ENCODE peak calls at places on chromosomes 5 and 9, in six cellular contexts. A is Peyer's patch, P is ovary, Y is heart left ventricle, N is A549, H is uterus. T is an unnamed sample.

GRCh38 chr9:36088020-36088419 is 48.5 kb upstream of the GLIPR2 start:
- DNase-seq in N (no peak), Y (no peak), H (no peak), P (no peak), A (no peak), T (no peak)

GRCh38 chr9:115640887-115641286 is 512.7 kb upstream of the PAPPA start:
- DNase-seq in P (no peak), A (no peak), Y (no peak), H (no peak), N (no peak), T (no peak)

GRCh38 chr5:91929522-91929817 is 546.4 kb upstream of the ARRDC3 start:
- DNase-seq in N (no peak), Y (no peak), H (no peak), A (no peak), P (no peak), T (no peak)

GRCh38 chr9:2489838-2490314 is 131.7 kb upstream of the VLDLR start:
- DNase-seq in P (peak; percentile 58), H (peak; percentile 44), A (no peak), Y (no peak), N (no peak), T (no peak)

GRCh38 chr5:59299006-59299405 is 594.5 kb downstream of the PDE4D start:
- DNase-seq in Y (no peak), H (no peak), P (no peak), N (no peak), A (no peak), T (no peak)

GRCh38 chr9:37197158-37198033 is 77.0 kb downstream of the ZCCHC7 start:
- DNase-seq in H (no peak), N (no peak), Y (no peak), P (no peak), A (peak; percentile 54), T (no peak)

GRCh38 chr9:90054810-90055209 is 450.0 kb downstream of the GADD45G start:
- DNase-seq in H (no peak), Y (no peak), P (no peak), N (no peak), A (no peak), T (no peak)

GRCh38 chr9:93057024-93057702 is 1.3 kb upstream of the SUSD3 start:
- DNase-seq in H (no peak), A (no peak), P (peak; percentile 58), N (no peak), Y (no peak), T (no peak)

GRCh38 chr5:109866051-109866450 is 176.3 kb downstream of the MAN2A1 start:
- DNase-seq in Y (no peak), N (no peak), A (no peak), H (no peak), P (no peak), T (no peak)

GRCh38 chr5:92907914-92908606 is 673.0 kb downstream of the NR2F1-AS1 start:
- DNase-seq in A (no peak), N (no peak), H (no peak), Y (no peak), P (no peak), T (no peak)

GRCh38 chr5:53031695-53032096 is 42.5 kb downstream of the ITGA2 start:
- DNase-seq in N (peak; percentile 49), P (no peak), Y (no peak), A (no peak), H (no peak), T (no peak)

GRCh38 chr9:124259273-124260078 is 1.7 kb downstream of the NEK6 start:
- DNase-seq in A (peak; percentile 73), H (peak; percentile 83), N (peak; percentile 77), P (peak; percentile 82), Y (peak; percentile 68), T (peak; percentile 42)

GRCh38 chr5:71588533-71588885 is 1.4 kb downstream of the MCCC2 start:
- DNase-seq in Y (no peak), N (no peak), P (no peak), A (no peak), H (no peak), T (no peak)
- TF ChIP-seq POLR2A in Y (no peak), N (no peak), P (no peak), A (no peak), H (no peak), T (no peak)

GRCh38 chr9:22208846-22209585 is 199.9 kb upstream of the CDKN2B start:
- DNase-seq in A (no peak), P (no peak), H (no peak), N (no peak), Y (no peak), T (no peak)
- H3K27ac ChIP-seq in A (no peak overlapping the region), P (no peak overlapping the region), H (no peak overlapping the region), N (peak overlapping the region; percentile 71), Y (no peak overlapping the region), T (no peak overlapping the region)

GRCh38 chr9:105064248-105065118 is 136.5 kb upstream of the ABCA1 start:
- DNase-seq in P (peak; percentile 92), Y (peak; percentile 96), H (peak; percentile 88), N (peak; percentile 89), A (peak; percentile 89), T (peak; percentile 92)
- TF ChIP-seq POLR2A in P (no peak), Y (peak; percentile 18), H (no peak), N (no peak), A (no peak), T (no peak)

GRCh38 chr5:172918421-172919371 is 40.5 kb upstream of the RPL26L1 start:
- DNase-seq in P (no peak), Y (no peak), A (no peak), H (no peak), N (no peak), T (no peak)

GRCh38 chr5:172920995-172921394 is 38.2 kb upstream of the RPL26L1 start:
- DNase-seq in Y (no peak), A (no peak), H (no peak), P (no peak), N (no peak), T (no peak)

GRCh38 chr5:172920447-172920849 is 38.8 kb upstream of the RPL26L1 start:
- DNase-seq in A (no peak), H (peak; percentile 66), Y (no peak), P (no peak), N (peak; percentile 95), T (no peak)

GRCh38 chr5:172921906-172922305 is 37.3 kb upstream of the RPL26L1 start:
- DNase-seq in P (no peak), Y (no peak), N (no peak), H (no peak), A (no peak), T (no peak)

GRCh38 chr5:172919525-172920446 is 39.4 kb upstream of the RPL26L1 start:
- DNase-seq in A (no peak), H (peak; percentile 63), N (no peak), Y (peak; percentile 63), P (no peak), T (no peak)
- H3K27ac ChIP-seq in A (no peak overlapping the region), H (peak overlapping the region; percentile 77), N (peak overlapping the region; percentile 98), Y (peak overlapping the region; percentile 18), P (no peak overlapping the region), T (no peak overlapping the region)

DNA sequence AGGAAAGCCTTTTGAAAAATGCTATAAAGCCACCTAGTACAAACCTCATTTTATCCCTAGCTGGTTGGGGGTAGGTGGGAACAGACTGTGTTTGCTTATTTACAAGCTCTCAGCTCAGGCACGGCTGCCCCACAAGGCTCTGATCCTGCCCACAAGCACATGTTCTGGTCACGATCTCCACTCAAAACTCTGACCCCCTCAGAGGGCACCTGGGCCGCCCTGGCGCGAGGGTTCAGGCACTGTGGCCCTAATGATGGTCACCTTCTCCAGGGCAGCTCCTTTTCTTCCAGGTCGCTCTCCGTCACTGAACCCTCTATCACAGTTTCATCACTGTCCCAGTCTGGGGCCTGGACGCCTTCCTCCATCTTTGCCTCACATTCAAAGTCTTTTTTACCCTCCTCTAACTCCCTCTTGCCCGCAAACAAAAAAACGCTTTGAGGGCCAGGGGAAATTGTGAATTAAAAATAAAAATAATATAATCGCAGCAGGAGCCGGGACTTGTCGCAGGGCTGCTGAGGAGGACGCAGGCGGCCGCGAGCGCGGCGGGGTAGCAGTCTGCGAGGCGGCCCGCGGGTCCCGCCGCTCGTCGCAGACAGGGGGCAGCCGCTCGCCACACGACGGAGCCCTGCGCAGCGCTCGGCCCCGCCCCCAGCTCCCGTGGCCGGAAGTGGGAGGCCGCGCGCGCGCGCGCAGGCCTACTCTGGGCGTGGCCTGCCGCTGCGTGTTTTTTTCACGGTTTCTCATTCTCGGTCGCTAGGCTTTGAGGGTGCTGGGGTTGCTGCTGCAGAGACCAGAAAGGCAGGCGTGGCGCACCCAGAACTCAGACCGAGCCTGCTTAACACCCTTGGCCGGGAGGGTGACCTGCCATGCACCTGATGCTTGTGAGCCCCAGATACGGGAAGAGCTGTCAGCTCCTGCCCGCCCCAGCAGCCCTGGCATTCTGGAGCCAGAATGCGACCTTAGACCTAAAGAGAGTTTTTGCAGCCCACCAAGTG is at the start of gene ANKRD31:
- DNase-seq in Y (peak; percentile 92), A (peak; percentile 94), P (peak; percentile 81), N (peak; percentile 79), H (peak; percentile 86), T (peak; percentile 84)
- TF ChIP-seq POLR2A in Y (peak; percentile 58), A (peak; percentile 46), P (no peak), N (peak; percentile 71), H (peak; percentile 54), T (peak; percentile 77)

GRCh38 chr9:121372239-121372562 is 2.2 kb upstream of the STOM start:
- DNase-seq in P (no peak), Y (no peak), H (no peak), N (no peak), A (no peak), T (no peak)

GRCh38 chr9:121371495-121371911 is 1.5 kb upstream of the STOM start:
- DNase-seq in Y (no peak), P (no peak), A (no peak), H (no peak), N (no peak), T (no peak)

GRCh38 chr9:121369595-121370265 is at the start of gene STOM:
- DNase-seq in A (peak; percentile 85), N (peak; percentile 47), P (peak; percentile 86), H (peak; percentile 90), Y (peak; percentile 94), T (peak; percentile 82)

GRCh38 chr9:121363586-121363961 is 6.5 kb downstream of the STOM start:
- DNase-seq in P (no peak), Y (no peak), N (no peak), A (no peak), H (no peak), T (no peak)

GRCh38 chr9:121367651-121368510 is 2.2 kb downstream of the STOM start:
- DNase-seq in P (no peak), N (no peak), H (no peak), A (no peak), Y (no peak), T (no peak)
- H3K27ac ChIP-seq in P (no peak overlapping the region), N (peak overlapping the region; percentile 87), H (peak overlapping the region; percentile 97), A (peak overlapping the region; percentile 90), Y (peak overlapping the region; percentile 96), T (peak overlapping the region; percentile 93)

GRCh38 chr5:163565931-163566608 is 60.7 kb downstream of the MAT2B start:
- DNase-seq in P (no peak), N (no peak), Y (no peak), H (no peak), A (peak; percentile 48), T (peak; percentile 12)
- TF ChIP-seq POLR2A in P (no peak), N (no peak), Y (no peak), H (no peak), A (no peak), T (no peak)

DNA sequence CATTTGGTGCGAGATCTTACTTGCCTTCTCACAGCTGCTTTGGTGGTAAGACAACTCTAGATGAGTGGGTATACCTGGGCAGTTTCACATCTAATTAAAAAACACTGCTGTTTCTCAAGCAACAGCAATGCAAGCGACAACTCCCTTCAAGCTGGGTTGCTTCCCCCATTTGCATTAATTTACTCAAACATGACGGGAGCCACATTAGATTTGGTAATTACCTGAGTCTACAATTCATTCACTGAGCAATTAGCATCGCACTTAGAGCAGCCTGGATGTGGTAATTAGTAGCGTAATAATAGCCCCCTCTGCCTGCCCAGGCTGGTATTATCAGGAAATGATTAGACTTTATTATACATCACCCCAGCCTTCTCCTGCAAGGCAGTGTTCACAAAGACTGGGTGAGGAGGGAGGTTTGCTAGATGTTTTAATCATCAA is 73.4 kb downstream of the FBXO38 start:
- DNase-seq in P (no peak), A (no peak), N (peak; percentile 9), Y (no peak), H (no peak), T (no peak)
- H3K27ac ChIP-seq in P (no peak overlapping the region), A (no peak overlapping the region), N (no peak overlapping the region), Y (no peak overlapping the region), H (no peak overlapping the region), T (no peak overlapping the region)